ENCODE peak calls at places on chromosomes 11 and 22, in seven cellular contexts. D, K, A, Y, Q, O and L are unnamed samples.

GRCh38 chr22:50506611-50507420 is 686 bp downstream of the LMF2 start:
- DNase-seq in D (peak; percentile 55), K (peak; percentile 86), A (no peak), Y (peak; percentile 62), Q (no peak), O (peak; percentile 61), L (no peak)

GRCh38 chr22:31977141-31977781 is 32.9 kb downstream of the YWHAH start:
- DNase-seq in D (peak; percentile 70), K (peak; percentile 81), A (peak; percentile 92), Y (peak; percentile 87), Q (peak; percentile 54), O (peak; percentile 70), L (no peak)

GRCh38 chr11:107545101-107545514 is 20.4 kb downstream of the ALKBH8 start:
- DNase-seq in D (peak; percentile 74), K (no peak), A (no peak), Y (no peak), Q (peak; percentile 63), O (no peak), L (no peak)

GRCh38 chr11:17528181-17528691 is 16.0 kb downstream of the USH1C start:
- DNase-seq in D (peak; percentile 71), K (peak; percentile 49), A (peak; percentile 48), Y (peak; percentile 75), Q (peak; percentile 28), O (no peak), L (no peak)

GRCh38 chr11:38577769-38578168 is 1979.7 kb upstream of the RAG2 start:
- DNase-seq in D (no peak), K (no peak), A (no peak), Y (no peak), Q (no peak), O (no peak), L (no peak)

GRCh38 chr11:72668645-72669347 is 5.4 kb downstream of the PDE2A start:
- DNase-seq in D (no peak), K (no peak), A (no peak), Y (no peak), Q (no peak), O (no peak), L (no peak)

GRCh38 chr11:124961972-124962609 is 8.1 kb downstream of the CCDC15 start:
- DNase-seq in D (peak; percentile 83), K (peak; percentile 40), A (peak; percentile 23), Y (no peak), Q (peak; percentile 85), O (no peak), L (no peak)

GRCh38 chr11:106276126-106276525 is 198.7 kb downstream of the AASDHPPT start:
- DNase-seq in D (peak; percentile 65), K (no peak), A (no peak), Y (no peak), Q (peak; percentile 33), O (no peak), L (no peak)

GRCh38 chr11:14537134-14537599 is 17.0 kb upstream of the PSMA1 start:
- DNase-seq in D (peak; percentile 53), K (peak; percentile 53), A (peak; percentile 53), Y (peak; percentile 38), Q (peak; percentile 15), O (no peak), L (no peak)

GRCh38 chr22:32850591-32851517 is 49.3 kb downstream of the TIMP3 start:
- DNase-seq in D (peak; percentile 72), K (peak; percentile 36), A (peak; percentile 59), Y (peak; percentile 90), Q (no peak), O (no peak), L (peak; percentile 94)

GRCh38 chr11:88538088-88538487 is 200.6 kb upstream of the CTSC start:
- DNase-seq in D (peak; percentile 78), K (no peak), A (no peak), Y (no peak), Q (peak; percentile 56), O (no peak), L (no peak)

GRCh38 chr11:77590194-77590591 is 440 bp downstream of the AQP11 start:
- DNase-seq in D (peak; percentile 66), K (peak; percentile 60), A (peak; percentile 57), Y (peak; percentile 72), Q (peak; percentile 46), O (no peak), L (no peak)

GRCh38 chr11:76669901-76670474 is 559 bp downstream of the LRRC32 start:
- DNase-seq in D (peak; percentile 78), K (peak; percentile 40), A (peak; percentile 49), Y (no peak), Q (peak; percentile 88), O (peak; percentile 41), L (no peak)

GRCh38 chr11:64712430-64713030 is 10.5 kb downstream of the NRXN2 start:
- DNase-seq in D (no peak), K (no peak), A (no peak), Y (no peak), Q (no peak), O (no peak), L (no peak)

GRCh38 chr11:58316142-58316541 is 42.7 kb downstream of the OR5B17 start:
- DNase-seq in D (peak; percentile 79), K (no peak), A (no peak), Y (no peak), Q (peak; percentile 80), O (no peak), L (no peak)

GRCh38 chr22:44266811-44267760 is 45.7 kb downstream of the SHISAL1 start:
- DNase-seq in D (no peak), K (no peak), A (no peak), Y (no peak), Q (no peak), O (peak; percentile 34), L (no peak)

GRCh38 chr22:33013051-33013450 is 45.1 kb downstream of the SYN3 start:
- DNase-seq in D (no peak), K (no peak), A (no peak), Y (no peak), Q (no peak), O (no peak), L (no peak)

GRCh38 chr22:50146440-50147228 is 23.9 kb upstream of the PANX2 start:
- DNase-seq in D (peak; percentile 42), K (peak; percentile 64), A (peak; percentile 64), Y (peak; percentile 76), Q (peak; percentile 71), O (peak; percentile 60), L (no peak)

GRCh38 chr11:47971501-47971900 is 8.9 kb upstream of the PTPRJ start:
- DNase-seq in D (no peak), K (no peak), A (no peak), Y (no peak), Q (no peak), O (no peak), L (no peak)

GRCh38 chr22:25388415-25388814 is 169.0 kb downstream of the CRYBB2 start:
- DNase-seq in D (no peak), K (no peak), A (no peak), Y (no peak), Q (no peak), O (no peak), L (no peak)

GRCh38 chr22:25386538-25386884 is 167.1 kb downstream of the CRYBB2 start:
- DNase-seq in D (no peak), K (no peak), A (no peak), Y (no peak), Q (no peak), O (no peak), L (no peak)

GRCh38 chr22:25389541-25389919 is 170.1 kb downstream of the CRYBB2 start:
- DNase-seq in D (no peak), K (no peak), A (no peak), Y (no peak), Q (no peak), O (no peak), L (no peak)

GRCh38 chr22:25390297-25391240 is 171.1 kb downstream of the CRYBB2 start:
- DNase-seq in D (no peak), K (no peak), A (no peak), Y (no peak), Q (no peak), O (no peak), L (no peak)

GRCh38 chr22:25388866-25389540 is 169.6 kb downstream of the CRYBB2 start:
- DNase-seq in D (no peak), K (no peak), A (no peak), Y (no peak), Q (no peak), O (no peak), L (no peak)
- H3K4me1 ChIP-seq in D (no peaks in the 10 kb centered on the region), K (peaks cover 18% of the 10 kb centered on the region), A (no peaks in the 10 kb centered on the region), Y (peaks cover 19% of the 10 kb centered on the region), Q (no peaks in the 10 kb centered on the region), O (peaks cover 41% of the 10 kb centered on the region), L (peaks cover 54% of the 10 kb centered on the region)

GRCh38 chr11:114180301-114181055 is 115.7 kb upstream of the NNMT start:
- DNase-seq in D (peak; percentile 31), K (peak; percentile 88), A (peak; percentile 74), Y (no peak), Q (no peak), O (peak; percentile 75), L (no peak)
- H3K4me1 ChIP-seq in D (no peaks in the 10 kb centered on the region), K (peaks cover 87% of the 10 kb centered on the region), A (peaks cover 17% of the 10 kb centered on the region), Y (peaks cover 81% of the 10 kb centered on the region), Q (no peaks in the 10 kb centered on the region), O (peaks cover 92% of the 10 kb centered on the region), L (peaks cover 92% of the 10 kb centered on the region)

GRCh38 chr11:130244851-130245250 is 69.9 kb downstream of the ZBTB44 start:
- DNase-seq in D (no peak), K (no peak), A (no peak), Y (no peak), Q (no peak), O (no peak), L (no peak)

GRCh38 chr11:130243816-130244215 is 70.9 kb downstream of the ZBTB44 start:
- DNase-seq in D (no peak), K (no peak), A (no peak), Y (no peak), Q (no peak), O (no peak), L (no peak)

GRCh38 chr11:130246270-130246669 is 68.4 kb downstream of the ZBTB44 start:
- DNase-seq in D (no peak), K (no peak), A (no peak), Y (no peak), Q (no peak), O (no peak), L (no peak)

GRCh38 chr11:130237282-130238006 is 77.3 kb downstream of the ZBTB44 start:
- DNase-seq in D (no peak), K (no peak), A (no peak), Y (no peak), Q (peak; percentile 14), O (no peak), L (no peak)

DNA sequence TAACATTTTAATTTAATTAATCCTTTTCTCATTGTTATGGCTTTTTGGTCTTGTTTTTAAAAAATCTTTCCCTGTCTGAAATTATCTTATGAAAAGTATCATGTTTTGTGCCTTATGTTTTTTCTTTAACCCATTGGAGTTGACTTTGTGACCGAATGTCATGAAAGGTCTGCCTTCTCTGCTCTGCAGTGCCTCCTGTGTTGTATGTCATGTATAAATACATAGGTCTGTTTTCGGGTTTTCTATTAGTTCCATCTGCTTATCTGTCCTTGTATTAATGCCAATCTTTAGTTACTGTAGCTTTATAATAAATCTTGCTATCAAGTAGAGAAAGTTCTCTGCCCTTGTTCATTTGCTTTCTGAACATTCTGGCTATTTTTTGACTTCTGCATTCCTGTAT is 73.0 kb downstream of the ZBTB44 start:
- DNase-seq in D (no peak), K (no peak), A (no peak), Y (no peak), Q (no peak), O (no peak), L (no peak)
- H3K4me1 ChIP-seq in D (peaks cover 3% of the 10 kb centered on the region), K (no peaks in the 10 kb centered on the region), A (no peaks in the 10 kb centered on the region), Y (peaks cover 25% of the 10 kb centered on the region), Q (peaks cover 7% of the 10 kb centered on the region), O (peaks cover 11% of the 10 kb centered on the region), L (peaks cover 16% of the 10 kb centered on the region)

DNA sequence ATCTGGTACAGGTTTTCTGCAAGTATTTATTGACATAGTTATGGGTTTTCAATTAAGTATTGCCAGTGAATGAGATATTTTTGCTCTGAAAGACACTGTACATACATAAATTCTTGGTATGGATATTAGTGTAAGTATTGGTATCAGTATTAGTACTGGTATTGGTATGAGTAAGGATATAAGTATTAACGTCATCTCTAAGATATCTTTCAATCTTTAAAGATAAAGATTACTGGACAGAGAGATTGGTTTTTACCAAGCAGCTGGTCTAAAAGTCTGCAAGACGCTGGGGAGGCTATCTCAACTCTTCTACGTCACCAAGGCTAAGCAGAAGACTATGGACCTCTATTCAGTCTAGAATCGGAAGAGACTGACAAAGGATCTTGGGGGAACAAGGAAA is 234.5 kb downstream of the NXPE2 start:
- DNase-seq in D (no peak), K (no peak), A (no peak), Y (no peak), Q (no peak), O (no peak), L (no peak)
- H3K4me1 ChIP-seq in D (no peaks in the 10 kb centered on the region), K (no peaks in the 10 kb centered on the region), A (no peaks in the 10 kb centered on the region), Y (no peaks in the 10 kb centered on the region), Q (no peaks in the 10 kb centered on the region), O (no peaks in the 10 kb centered on the region), L (no peaks in the 10 kb centered on the region)